ENCODE peak calls at places on chromosome 16, in four cellular contexts. L, A, E and R are unnamed samples.

GRCh38 chr16:54281535-54282201 is 4.9 kb downstream of the IRX3 start:
- DNase-seq in L (no peak), A (no peak), E (no peak), R (no peak)

GRCh38 chr16:57875347-57875746 is 73.1 kb upstream of the KIFC3 start:
- DNase-seq in L (no peak), A (no peak), E (no peak), R (no peak)

GRCh38 chr16:77277141-77277540 is 77.9 kb downstream of the SYCE1L start:
- DNase-seq in L (no peak), A (no peak), E (no peak), R (no peak)

GRCh38 chr16:89749637-89750036 is 28.3 kb downstream of the ZNF276 start:
- DNase-seq in L (no peak), A (no peak), E (no peak), R (peak; percentile 43)

GRCh38 chr16:79278506-79278905 is 322.0 kb downstream of the MAF start:
- DNase-seq in L (no peak), A (no peak), E (no peak), R (no peak)

GRCh38 chr16:50153648-50154368 is 702 bp downstream of the TENT4B start:
- DNase-seq in L (peak; percentile 69), A (peak; percentile 38), E (no peak), R (peak; percentile 14)

GRCh38 chr16:4525069-4525468 is 13.5 kb downstream of the CDIP1 start:
- DNase-seq in L (no peak), A (no peak), E (no peak), R (no peak)

GRCh38 chr16:8537691-8538342 is 52.5 kb downstream of the TMEM114 start:
- DNase-seq in L (no peak), A (no peak), E (no peak), R (no peak)

GRCh38 chr16:75282811-75283281 is 31.4 kb upstream of the BCAR1 start:
- DNase-seq in L (peak; percentile 63), A (no peak), E (no peak), R (no peak)

GRCh38 chr16:82603784-82604411 is 22.9 kb upstream of the CDH13 start:
- DNase-seq in L (no peak), A (no peak), E (no peak), R (peak; percentile 63)

GRCh38 chr16:77723108-77723514 is 797 bp downstream of the NUDT7 start:
- DNase-seq in L (peak; percentile 58), A (no peak), E (no peak), R (peak; percentile 6)

GRCh38 chr16:53911506-53911905 is 207.6 kb downstream of the FTO start:
- DNase-seq in L (no peak), A (no peak), E (no peak), R (no peak)

GRCh38 chr16:22266546-22266945 is 30.7 kb upstream of the POLR3E start:
- DNase-seq in L (no peak), A (no peak), E (no peak), R (no peak)

GRCh38 chr16:22264786-22265185 is 32.4 kb upstream of the POLR3E start:
- DNase-seq in L (peak; percentile 88), A (no peak), E (no peak), R (no peak)

GRCh38 chr16:22260490-22260889 is 36.7 kb upstream of the POLR3E start:
- DNase-seq in L (no peak), A (no peak), E (no peak), R (no peak)

GRCh38 chr16:22265351-22265750 is 31.9 kb upstream of the POLR3E start:
- DNase-seq in L (peak; percentile 52), A (no peak), E (no peak), R (peak; percentile 67)

DNA sequence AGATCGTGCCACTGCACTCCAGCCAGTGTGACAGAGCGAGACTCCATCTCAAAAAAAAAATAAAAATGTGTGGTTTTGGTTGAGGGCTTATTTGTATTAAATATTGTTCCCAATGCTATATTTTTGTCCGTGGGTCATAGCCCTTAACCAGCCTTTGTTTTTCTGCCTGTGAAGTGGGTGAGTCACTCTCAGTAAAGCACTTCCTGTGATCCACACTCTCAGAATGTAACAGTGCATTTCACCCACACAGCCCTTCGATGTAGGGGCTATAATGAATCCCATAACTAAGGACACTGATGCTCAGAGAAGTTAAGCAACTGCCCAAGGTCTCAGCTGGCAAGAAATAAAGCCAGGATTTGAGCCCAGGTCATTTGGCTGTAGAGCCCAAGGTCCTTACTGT is 34.7 kb upstream of the POLR3E start:
- DNase-seq in L (no peak), A (no peak), E (no peak), R (no peak)
- TF ChIP-seq JUND in L (no peak), A (no peak), E (no peak), R (no peak)

GRCh38 chr16:2471653-2472487 is 773 bp downstream of the NTN3 start:
- DNase-seq in L (peak; percentile 54), A (no peak), E (no peak), R (no peak)
- TF ChIP-seq JUND in L (no peak), A (no peak), E (no peak), R (no peak)

GRCh38 chr16:31298958-31299357 is 39.2 kb downstream of the ITGAM start:
- DNase-seq in L (no peak), A (no peak), E (no peak), R (no peak)
- TF ChIP-seq JUND in L (no peak), A (no peak), E (no peak), R (no peak)

GRCh38 chr16:85202631-85203461 is 90.6 kb upstream of the CIBAR2 start:
- DNase-seq in L (peak; percentile 95), A (no peak), E (no peak), R (no peak)
- TF ChIP-seq JUND in L (no peak), A (no peak), E (no peak), R (no peak)

GRCh38 chr16:30903002-30903401 is 6.6 kb downstream of the CTF1 start:
- DNase-seq in L (no peak), A (peak; percentile 67), E (no peak), R (no peak)
- TF ChIP-seq JUND in L (no peak), A (no peak), E (no peak), R (no peak)

GRCh38 chr16:87834668-87835473 is 34.4 kb downstream of the SLC7A5 start:
- DNase-seq in L (peak; percentile 87), A (peak; percentile 42), E (no peak), R (no peak)
- TF ChIP-seq JUND in L (no peak), A (no peak), E (no peak), R (no peak)

GRCh38 chr16:80947239-80947638 is 59.4 kb downstream of the CMC2 start:
- DNase-seq in L (no peak), A (no peak), E (no peak), R (no peak)

GRCh38 chr16:80954985-80955384 is 51.7 kb downstream of the CMC2 start:
- DNase-seq in L (no peak), A (no peak), E (no peak), R (peak; percentile 54)

GRCh38 chr16:80947708-80948615 is 58.7 kb downstream of the CMC2 start:
- DNase-seq in L (no peak), A (no peak), E (no peak), R (no peak)

GRCh38 chr16:80946481-80946880 is 60.2 kb downstream of the CMC2 start:
- DNase-seq in L (no peak), A (no peak), E (no peak), R (no peak)

GRCh38 chr16:80948886-80949502 is 57.7 kb downstream of the CMC2 start:
- DNase-seq in L (peak; percentile 44), A (peak; percentile 72), E (no peak), R (no peak)
- TF ChIP-seq JUND in L (no peak), A (peak; percentile 37), E (peak; percentile 38), R (no peak)